ENCODE peak calls at places on chromosomes 7 and 10, in ten cellular contexts. M, F, T, S, Y, L, I, G, K and D are unnamed samples.

GRCh38 chr10:74898201-74898976 is 72.0 kb downstream of the KAT6B start:
- DNase-seq in G (no peak), Y (no peak), T (no peak), M (no peak), I (no peak), S (no peak), L (peak), K (no peak), F (peak), D (no peak)

GRCh38 chr10:70775679-70776454 is 9.3 kb downstream of the TBATA start:
- DNase-seq in Y (no peak), L (peak), K (no peak), F (no peak), S (no peak), M (no peak), I (no peak), T (no peak), G (no peak), D (no peak)

GRCh38 chr7:137898839-137899681 is 52.3 kb upstream of the DGKI start:
- DNase-seq in S (peak), K (peak), G (peak), T (peak), L (peak), F (peak), M (no peak), I (peak), Y (peak), D (no peak)

GRCh38 chr7:81210092-81211064 is 291.5 kb upstream of the SEMA3C start:
- DNase-seq in Y (no peak), L (no peak), M (no peak), K (peak), G (no peak), F (peak), I (no peak), S (no peak), T (no peak), D (no peak)

GRCh38 chr7:76220185-76221057 is 18.7 kb downstream of the SRRM3 start:
- DNase-seq in L (no peak), S (peak), Y (no peak), F (peak), M (no peak), T (no peak), I (no peak), G (no peak), K (peak), D (no peak)

GRCh38 chr10:90993340-90993739 is 72.5 kb upstream of the ANKRD1 start:
- DNase-seq in M (no peak), I (no peak), K (peak), L (no peak), F (no peak), S (no peak), Y (no peak), G (no peak), T (no peak), D (no peak)

GRCh38 chr10:73246322-73246782 is 703 bp downstream of the DNAJC9 start:
- DNase-seq in F (no peak), I (no peak), K (peak), M (no peak), Y (no peak), T (no peak), L (no peak), S (no peak), G (no peak), D (no peak)

GRCh38 chr10:35640951-35641429 is 1.1 kb downstream of the FZD8 start:
- DNase-seq in T (no peak), F (peak), L (peak), S (peak), Y (peak), G (no peak), K (peak), I (no peak), M (no peak), D (peak)

GRCh38 chr10:89552213-89552612 is 16.8 kb upstream of the SLC16A12 start:
- DNase-seq in G (no peak), S (no peak), K (no peak), Y (no peak), M (no peak), I (no peak), T (no peak), L (no peak), F (no peak), D (no peak)

GRCh38 chr7:50208335-50208982 is 96.1 kb upstream of the IKZF1 start:
- DNase-seq in L (peak), S (no peak), M (no peak), K (no peak), G (no peak), T (no peak), F (no peak), Y (no peak), I (no peak), D (no peak)

GRCh38 chr10:86282664-86283465 is 83.7 kb downstream of the GRID1 start:
- DNase-seq in M (no peak), G (no peak), T (no peak), Y (no peak), S (no peak), I (no peak), F (no peak), L (peak), K (no peak), D (peak)

GRCh38 chr7:21542891-21543527 is at the start of gene DNAH11:
- DNase-seq in F (peak), K (no peak), T (no peak), L (no peak), Y (peak), I (no peak), M (no peak), S (peak), G (no peak), D (no peak)

GRCh38 chr7:24216576-24217116 is 67.3 kb upstream of the NPY start:
- DNase-seq in S (no peak), L (no peak), K (peak), M (no peak), F (peak), I (no peak), T (no peak), G (no peak), Y (no peak), D (no peak)

GRCh38 chr7:130995252-130996081 is 261.5 kb upstream of the KLF14 start:
- DNase-seq in T (no peak), G (no peak), K (no peak), F (peak), Y (no peak), I (no peak), M (no peak), S (no peak), L (no peak), D (no peak)

GRCh38 chr10:77925795-77926565 is 575 bp downstream of the DLG5 start:
- DNase-seq in M (no peak), S (peak), G (no peak), F (peak), K (no peak), Y (peak), T (no peak), I (no peak), L (no peak), D (no peak)

GRCh38 chr10:129963076-129963830 is 821 bp downstream of the EBF3 start:
- DNase-seq in K (peak), S (no peak), G (no peak), T (no peak), F (peak), I (no peak), Y (peak), M (no peak), L (peak), D (no peak)

GRCh38 chr7:105808703-105809590 is 67.5 kb downstream of the ATXN7L1 start:
- DNase-seq in G (peak), Y (peak), L (peak), S (no peak), I (peak), F (peak), T (peak), M (no peak), K (peak), D (no peak)

GRCh38 chr10:74705361-74705980 is 120.9 kb upstream of the KAT6B start:
- DNase-seq in Y (no peak), L (no peak), S (no peak), K (no peak), G (no peak), F (no peak), T (no peak), M (no peak), I (no peak), D (no peak)